ENCODE peak calls at places on chromosomes 16 and 17, in four cellular contexts. R is psoas muscle; B is endothelial cell; H is stimulated activated CD4-positive, alpha-beta T cell treated with anti-CD3 and anti-CD28 coated beads, TNF-alpha, amount 100 ng/mL, for 24 hours. V is an unnamed sample.

GRCh38 chr16:69522732-69523404 is 42.9 kb upstream of the NFAT5 start:
- DNase-seq in R (no peak), B (no peak), H (no peak), V (no peak)

GRCh38 chr17:35286120-35286781 is 43.4 kb downstream of the SLFN5 start:
- DNase-seq in R (no peak), B (no peak), H (peak), V (no peak)

GRCh38 chr16:15399317-15399716 is 3.8 kb downstream of the MPV17L start:
- DNase-seq in R (no peak), B (no peak), H (no peak), V (no peak)

GRCh38 chr16:24999088-24999670 is 16.0 kb downstream of the ARHGAP17 start:
- DNase-seq in R (no peak), B (no peak), H (no peak), V (no peak)

GRCh38 chr17:46121841-46122485 is 71.3 kb downstream of the KANSL1 start:
- DNase-seq in R (no peak), B (no peak), H (no peak), V (no peak)

GRCh38 chr17:76734080-76734840 is 2.9 kb downstream of the SRSF2 start:
- DNase-seq in R (no peak), B (no peak), H (no peak), V (no peak)

GRCh38 chr17:47956818-47957590 is 679 bp downstream of the PRR15L start:
- DNase-seq in R (no peak), B (no peak), H (no peak), V (no peak)

GRCh38 chr17:28610372-28610771 is 3.6 kb downstream of the RSKR start:
- DNase-seq in R (no peak), B (no peak), H (no peak), V (no peak)

GRCh38 chr16:69089091-69089912 is 16.2 kb upstream of the HAS3 start:
- DNase-seq in R (no peak), B (no peak), H (no peak), V (no peak)

GRCh38 chr17:62062936-62063335 is 2.1 kb downstream of the MED13 start:
- DNase-seq in R (no peak), B (no peak), H (no peak), V (no peak)

GRCh38 chr17:55068862-55069771 is 100.6 kb downstream of the STXBP4 start:
- DNase-seq in R (no peak), B (no peak), H (no peak), V (no peak)

GRCh38 chr16:20904507-20905079 is 4.0 kb downstream of the LYRM1 start:
- DNase-seq in R (no peak), B (no peak), H (no peak), V (no peak)

GRCh38 chr16:80751167-80751566 is 53.2 kb downstream of the CDYL2 start:
- DNase-seq in R (no peak), B (no peak), H (no peak), V (no peak)

GRCh38 chr16:67506468-67506867 is 22.2 kb upstream of the RIPOR1 start:
- DNase-seq in R (no peak), B (no peak), H (no peak), V (no peak)

GRCh38 chr17:77836557-77837041 is 121.9 kb upstream of the TNRC6C start:
- DNase-seq in R (no peak), B (no peak), H (peak), V (no peak)

GRCh38 chr16:86225905-86226371 is 284.4 kb upstream of the FOXF1 start:
- DNase-seq in R (no peak), B (no peak), H (no peak), V (no peak)

GRCh38 chr16:68069511-68070248 is 15.5 kb upstream of the NFATC3 start:
- DNase-seq in R (peak), B (no peak), H (no peak), V (no peak)

GRCh38 chr17:75856062-75856681 is 1.0 kb upstream of the WBP2 start:
- DNase-seq in R (no peak), B (no peak), H (no peak), V (no peak)

GRCh38 chr16:72840591-72841381 is 207.1 kb downstream of the ZFHX3 start:
- DNase-seq in R (no peak), B (no peak), H (no peak), V (no peak)

GRCh38 chr17:81253358-81254131 is 14.4 kb downstream of the NDUFAF8 start:
- DNase-seq in R (no peak), B (peak), H (peak), V (peak)

GRCh38 chr17:82931696-82932060 is 91.9 kb upstream of the ZNF750 start:
- DNase-seq in R (peak), B (no peak), H (no peak), V (peak)

GRCh38 chr16:84228321-84228838 is 11.4 kb downstream of the KCNG4 start:
- DNase-seq in R (peak), B (no peak), H (no peak), V (peak)

GRCh38 chr17:76562734-76563148 is 22.9 kb downstream of the PRCD start:
- DNase-seq in R (no peak), B (no peak), H (no peak), V (peak)

GRCh38 chr17:47949951-47950350 is 7.7 kb downstream of the PRR15L start:
- DNase-seq in R (no peak), B (no peak), H (no peak), V (no peak)

GRCh38 chr17:67095803-67096202 is 51.4 kb downstream of the CACNG1 start:
- DNase-seq in R (no peak), B (no peak), H (no peak), V (no peak)

GRCh38 chr17:14341866-14342265 is 41.0 kb downstream of the HS3ST3B1 start:
- DNase-seq in R (no peak), B (no peak), H (no peak), V (no peak)

GRCh38 chr17:45232514-45233422 is 11.1 kb downstream of the FMNL1 start:
- DNase-seq in R (no peak), B (no peak), H (no peak), V (no peak)

GRCh38 chr17:63967953-63968352 is 4.8 kb downstream of the SCN4A start:
- DNase-seq in R (peak), B (no peak), H (no peak), V (no peak)

GRCh38 chr16:66925322-66925840 is at the start of gene RRAD:
- DNase-seq in R (peak), B (no peak), H (no peak), V (no peak)

GRCh38 chr16:72202014-72202413 is 30.1 kb upstream of the PMFBP1 start:
- DNase-seq in R (no peak), B (no peak), H (no peak), V (no peak)

GRCh38 chr17:71760062-71760720 is 360.6 kb upstream of the SOX9 start:
- DNase-seq in R (no peak), B (no peak), H (no peak), V (no peak)

GRCh38 chr16:3235856-3236669 is 1.1 kb upstream of the ZNF200 start:
- DNase-seq in R (peak), B (peak), H (no peak), V (no peak)

GRCh38 chr16:87053016-87053982 is 263.9 kb downstream of the C16orf95 start:
- DNase-seq in R (no peak), B (peak), H (no peak), V (no peak)

GRCh38 chr16:85133290-85133599 is 21.0 kb upstream of the CIBAR2 start:
- DNase-seq in R (no peak), B (no peak), H (no peak), V (no peak)

GRCh38 chr17:16086957-16087356 is 87.3 kb downstream of the TTC19 start:
- DNase-seq in R (no peak), B (no peak), H (no peak), V (no peak)

GRCh38 chr17:82237083-82237745 is 8.4 kb downstream of the SLC16A3 start:
- DNase-seq in R (peak), B (peak), H (no peak), V (no peak)